ENCODE peak calls at places on chromosome 15, in six cellular contexts. U, M, H, L, E and X are unnamed samples.

GRCh38 chr15:57610130-57610529 is 18.4 kb downstream of the MYZAP start:
- DNase-seq in U (peak; percentile 94), M (no peak), H (no peak), L (no peak), E (peak; percentile 36), X (peak; percentile 60)

GRCh38 chr15:70053006-70053702 is 44.6 kb downstream of the TLE3 start:
- DNase-seq in U (peak; percentile 61), M (no peak), H (no peak), L (no peak), E (no peak), X (no peak)

GRCh38 chr15:78660584-78660983 is 19.6 kb upstream of the CHRNB4 start:
- DNase-seq in U (no peak), M (no peak), H (no peak), L (no peak), E (no peak), X (no peak)

GRCh38 chr15:65289261-65289854 is 2.7 kb upstream of the PARP16 start:
- DNase-seq in U (no peak), M (no peak), H (no peak), L (no peak), E (no peak), X (no peak)

GRCh38 chr15:71447328-71448250 is 332.3 kb downstream of the THSD4 start:
- DNase-seq in U (no peak), M (no peak), H (no peak), L (no peak), E (peak; percentile 69), X (peak; percentile 98)

GRCh38 chr15:51030649-51031316 is 63.9 kb downstream of the TNFAIP8L3 start:
- DNase-seq in U (no peak), M (peak; percentile 63), H (no peak), L (no peak), E (no peak), X (no peak)

GRCh38 chr15:40754574-40754882 is 526 bp downstream of the RMDN3 start:
- DNase-seq in U (no peak), M (no peak), H (peak; percentile 39), L (peak; percentile 24), E (no peak), X (no peak)

GRCh38 chr15:73305331-73306211 is 63.2 kb downstream of the HCN4 start:
- DNase-seq in U (no peak), M (peak; percentile 41), H (peak; percentile 83), L (peak; percentile 45), E (peak; percentile 61), X (peak; percentile 33)

GRCh38 chr15:46170326-46170725 is 535.5 kb downstream of the SQOR start:
- DNase-seq in U (no peak), M (no peak), H (no peak), L (no peak), E (no peak), X (peak; percentile 57)

GRCh38 chr15:82680200-82681102 is 29.2 kb downstream of the AP3B2 start:
- DNase-seq in U (peak; percentile 50), M (no peak), H (peak; percentile 89), L (peak; percentile 65), E (no peak), X (peak; percentile 21)

GRCh38 chr15:53758412-53758811 is 1.1 kb downstream of the WDR72 start:
- DNase-seq in U (no peak), M (no peak), H (no peak), L (no peak), E (no peak), X (no peak)

DNA sequence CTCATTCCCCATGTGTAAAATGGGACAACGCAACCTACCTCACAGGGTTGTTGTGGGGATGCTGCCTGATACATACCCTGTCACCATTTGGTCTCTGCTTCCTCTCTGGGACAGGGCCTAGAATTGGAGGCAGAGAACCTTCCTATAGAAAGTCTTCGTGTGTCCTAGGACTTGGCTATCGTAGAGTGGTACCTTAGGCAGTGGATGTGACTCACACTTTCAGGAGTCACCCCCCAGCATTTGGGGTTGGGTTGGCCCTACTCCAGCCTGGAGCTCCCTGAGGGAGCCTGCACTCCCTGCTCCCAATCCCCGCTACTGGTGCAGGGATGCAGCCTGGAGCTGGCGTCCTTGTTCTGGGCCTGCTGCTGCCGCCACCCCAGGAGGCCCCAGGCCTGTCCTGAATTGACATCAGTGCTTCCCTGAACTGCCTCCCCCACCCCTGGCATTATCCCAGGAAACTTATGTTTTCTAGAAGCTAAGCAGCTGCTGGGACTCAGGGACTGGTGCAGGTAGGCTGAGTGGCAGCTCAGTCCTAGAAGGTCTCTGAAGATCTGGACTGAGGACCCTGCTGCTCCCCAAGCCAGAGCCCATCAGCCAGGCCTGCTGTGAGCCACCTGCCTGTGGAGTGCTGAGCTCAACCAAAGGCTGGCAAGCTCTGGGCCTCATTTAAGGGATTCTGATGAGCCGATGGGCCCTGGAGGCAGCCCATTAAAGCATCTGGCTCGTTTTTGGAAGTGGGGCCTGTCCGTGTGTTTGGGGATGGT is 9.9 kb downstream of the C15orf39 start:
- DNase-seq in U (no peak), M (no peak), H (no peak), L (no peak), E (no peak), X (no peak)
- H3K4me1 ChIP-seq in U (peaks cover 34% of the 10 kb centered on the region), M (no peaks in the 10 kb centered on the region), H (no peaks in the 10 kb centered on the region), L (no peaks in the 10 kb centered on the region), E (no peaks in the 10 kb centered on the region), X (no peaks in the 10 kb centered on the region)

DNA sequence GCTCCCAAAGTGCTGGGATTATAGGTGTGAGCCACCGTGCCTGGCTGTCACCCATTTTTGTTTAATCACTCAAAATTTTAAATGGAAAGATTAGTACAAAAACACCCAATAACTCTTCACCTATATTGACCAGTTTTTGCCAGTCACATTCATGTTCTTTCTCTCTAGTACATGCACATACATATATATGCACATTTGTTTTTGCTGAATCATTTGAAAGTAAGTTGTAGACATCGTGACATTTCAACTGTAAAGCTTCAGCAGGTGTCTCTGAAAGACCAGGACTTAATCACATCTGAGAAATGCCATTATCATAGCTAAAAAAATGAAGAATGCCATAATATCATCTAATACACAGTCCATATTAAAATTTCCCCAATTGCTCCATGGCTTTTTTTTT is 6.5 kb upstream of the SEMA4B start:
- DNase-seq in U (no peak), M (no peak), H (no peak), L (no peak), E (no peak), X (no peak)
- H3K4me1 ChIP-seq in U (peaks cover 43% of the 10 kb centered on the region), M (peaks cover 54% of the 10 kb centered on the region), H (peaks cover 5% of the 10 kb centered on the region), L (peaks cover 51% of the 10 kb centered on the region), E (peaks cover 57% of the 10 kb centered on the region), X (peaks cover 35% of the 10 kb centered on the region)

GRCh38 chr15:100198442-100198841 is 143.3 kb downstream of the ADAMTS17 start:
- DNase-seq in U (no peak), M (no peak), H (no peak), L (no peak), E (no peak), X (no peak)
- H3K4me1 ChIP-seq in U (no peaks in the 10 kb centered on the region), M (no peaks in the 10 kb centered on the region), H (peaks cover 4% of the 10 kb centered on the region), L (peaks cover 40% of the 10 kb centered on the region), E (no peaks in the 10 kb centered on the region), X (no peaks in the 10 kb centered on the region)

DNA sequence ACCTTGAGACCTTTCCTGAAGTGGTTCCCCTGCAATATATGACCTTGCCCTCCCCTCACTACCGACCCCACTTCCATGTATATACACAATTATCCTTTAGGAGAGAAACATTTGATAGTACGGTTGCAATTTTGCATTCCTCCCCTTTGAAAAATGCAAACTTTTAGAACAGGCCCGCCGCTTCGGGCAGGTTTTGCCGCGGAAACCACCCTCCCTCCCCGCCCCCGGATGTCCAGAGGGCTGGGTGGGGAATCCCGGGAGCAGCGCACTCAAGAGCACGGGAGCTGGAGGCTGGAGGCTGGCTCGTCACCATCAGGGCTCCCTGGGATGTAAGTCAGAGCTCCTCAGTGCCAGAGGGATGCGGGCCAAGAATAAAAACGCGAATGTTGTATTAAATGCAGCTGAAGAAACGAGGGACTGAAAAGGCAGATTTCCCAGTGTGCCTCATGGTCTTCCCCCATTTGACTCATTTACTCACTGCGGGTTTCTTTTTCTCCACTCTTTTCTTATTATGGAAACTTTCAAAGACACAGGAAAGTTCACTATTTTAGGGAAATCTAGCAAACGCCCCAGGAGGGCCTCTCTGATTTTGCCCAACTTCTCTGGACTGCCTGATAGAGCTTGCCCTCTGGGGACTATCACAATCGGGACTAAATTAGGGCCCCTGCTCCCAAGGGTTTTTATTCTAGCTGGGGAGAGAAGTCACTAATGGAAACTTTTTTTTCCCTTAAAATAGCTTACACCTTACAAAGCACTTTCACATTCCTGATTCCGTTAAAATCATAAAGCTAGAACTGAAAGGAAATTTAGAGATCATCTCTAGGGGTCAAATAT is 2.9 kb upstream of the USP3 start:
- DNase-seq in U (peak; percentile 97), M (no peak), H (peak; percentile 48), L (peak; percentile 31), E (no peak), X (no peak)
- H3K4me1 ChIP-seq in U (peaks cover 41% of the 10 kb centered on the region), M (peaks cover 72% of the 10 kb centered on the region), H (peaks cover 15% of the 10 kb centered on the region), L (peaks cover 71% of the 10 kb centered on the region), E (peaks cover 55% of the 10 kb centered on the region), X (peaks cover 15% of the 10 kb centered on the region)

DNA sequence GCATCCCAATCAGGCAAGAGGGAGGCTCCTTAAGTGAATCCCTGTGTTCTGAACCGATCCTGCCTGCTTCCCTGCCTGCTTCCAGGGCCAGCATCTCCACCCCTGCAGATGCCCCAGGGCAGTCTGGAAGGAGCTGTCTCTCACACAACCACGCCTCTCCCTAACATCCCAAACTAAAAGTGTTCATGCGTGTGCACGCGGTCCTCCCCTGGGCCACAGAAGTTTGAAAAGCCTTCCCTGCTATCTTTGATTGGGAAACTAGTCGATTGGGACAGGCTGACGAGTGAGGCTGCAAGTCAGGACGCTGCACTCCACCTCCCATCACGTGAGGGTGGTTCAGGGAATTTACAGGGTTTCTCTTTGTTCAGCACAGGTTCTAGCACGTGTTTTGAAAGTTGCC is 340.9 kb upstream of the ICE2 start:
- DNase-seq in U (no peak), M (no peak), H (no peak), L (no peak), E (no peak), X (peak; percentile 40)
- H3K4me1 ChIP-seq in U (no peaks in the 10 kb centered on the region), M (no peaks in the 10 kb centered on the region), H (peaks cover 4% of the 10 kb centered on the region), L (no peaks in the 10 kb centered on the region), E (no peaks in the 10 kb centered on the region), X (peaks cover 7% of the 10 kb centered on the region)

GRCh38 chr15:49521802-49522201 is 98.8 kb downstream of the FGF7 start:
- DNase-seq in U (no peak), M (no peak), H (no peak), L (no peak), E (peak; percentile 6), X (no peak)
- H3K4me1 ChIP-seq in U (no peaks in the 10 kb centered on the region), M (no peaks in the 10 kb centered on the region), H (no peaks in the 10 kb centered on the region), L (no peaks in the 10 kb centered on the region), E (no peaks in the 10 kb centered on the region), X (no peaks in the 10 kb centered on the region)

DNA sequence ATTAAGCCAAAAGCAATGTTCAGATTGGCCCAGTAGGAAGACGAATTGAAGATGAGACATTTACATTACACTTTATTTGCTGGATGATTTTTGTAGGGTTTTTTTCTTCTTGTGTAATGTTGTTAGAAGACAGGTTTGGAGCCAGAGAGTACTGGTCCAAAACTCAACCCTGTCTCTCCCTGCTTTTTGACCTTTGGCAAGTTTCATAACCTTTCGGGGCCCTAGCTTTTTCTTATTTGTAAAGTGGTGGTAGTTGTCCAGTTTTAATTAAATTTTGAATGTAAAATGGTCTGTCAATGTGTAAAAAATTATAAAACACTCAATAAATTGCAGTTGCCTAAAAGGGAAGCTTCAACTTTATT is 29.5 kb downstream of the PDE8A start:
- DNase-seq in U (no peak), M (no peak), H (no peak), L (no peak), E (no peak), X (no peak)
- H3K4me1 ChIP-seq in U (peaks cover 46% of the 10 kb centered on the region), M (no peaks in the 10 kb centered on the region), H (peaks cover 9% of the 10 kb centered on the region), L (peaks cover 52% of the 10 kb centered on the region), E (peaks cover 4% of the 10 kb centered on the region), X (no peaks in the 10 kb centered on the region)

DNA sequence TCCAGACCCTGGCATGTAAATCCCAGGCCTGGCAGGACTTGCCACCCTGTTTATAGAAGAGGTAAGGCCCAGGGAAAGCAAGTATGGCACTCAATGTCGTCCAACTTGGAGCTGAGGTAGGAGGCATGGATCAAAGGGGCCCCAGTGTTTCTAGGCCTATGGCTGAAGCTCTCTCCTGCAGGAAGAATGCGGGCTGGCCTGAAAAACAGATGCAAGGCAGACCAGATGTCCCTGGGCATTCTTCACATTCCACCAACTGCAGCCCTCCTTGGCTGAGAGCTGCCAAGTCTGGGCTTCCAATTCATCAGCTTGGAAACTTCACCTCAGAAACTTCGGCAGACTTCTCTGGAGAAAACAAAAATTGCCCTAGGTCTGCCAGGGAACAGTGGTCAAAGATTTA is 22.2 kb downstream of the MESD start:
- DNase-seq in U (no peak), M (no peak), H (peak; percentile 68), L (no peak), E (no peak), X (no peak)
- H3K4me1 ChIP-seq in U (peaks cover 21% of the 10 kb centered on the region), M (no peaks in the 10 kb centered on the region), H (peaks cover 13% of the 10 kb centered on the region), L (no peaks in the 10 kb centered on the region), E (peaks cover 6% of the 10 kb centered on the region), X (no peaks in the 10 kb centered on the region)